ENCODE peak calls at places on chromosomes 5 and 9, in seven cellular contexts. E is breast epithelium; Q is cardiac muscle cell; P is kidney epithelial cell; Y is CD4-positive, CD25-positive, alpha-beta regulatory T cell; Z is left ventricle myocardium inferior; T is aorta. M is an unnamed sample. For H3K36me3, the result is how much of the 10 kb centered on the place peaks cover.

GRCh38 chr5:59296317-59297264 is 596.9 kb downstream of the PDE4D start:
- DNase-seq in Q (no peak), T (no peak), Y (no peak), Z (no peak), E (no peak), P (peak), M (no peak)

GRCh38 chr5:159049844-159050318 is 49.8 kb downstream of the EBF1 start:
- DNase-seq in P (no peak), Y (no peak), E (no peak), Q (no peak), T (no peak), Z (no peak), M (peak)

GRCh38 chr9:108184941-108185340 is 670.8 kb downstream of the ACTL7B start:
- DNase-seq in E (peak), T (no peak), Y (no peak), Q (no peak), P (no peak), Z (no peak), M (no peak)

GRCh38 chr5:66680227-66680626 is 84.0 kb downstream of the MAST4 start:
- DNase-seq in P (no peak), E (no peak), Q (no peak), Z (no peak), Y (no peak), T (no peak), M (no peak)

GRCh38 chr5:140341591-140341990 is 4.8 kb downstream of the HBEGF start:
- DNase-seq in Z (peak), Y (no peak), P (no peak), T (peak), E (no peak), Q (no peak), M (no peak)

GRCh38 chr5:92017786-92018185 is 634.7 kb upstream of the ARRDC3 start:
- DNase-seq in E (no peak), T (no peak), Z (no peak), P (peak), Y (no peak), Q (no peak), M (no peak)

GRCh38 chr5:2153808-2154207 is 271.1 kb upstream of the IRX4 start:
- DNase-seq in P (no peak), Z (no peak), Y (no peak), Q (no peak), T (no peak), E (no peak), M (no peak)

GRCh38 chr9:3434594-3434993 is 91.2 kb downstream of the RFX3 start:
- DNase-seq in Z (no peak), Q (no peak), P (no peak), T (no peak), Y (no peak), E (no peak), M (no peak)

GRCh38 chr9:129995409-129996160 is 47.4 kb downstream of the FNBP1 start:
- DNase-seq in Z (no peak), Q (no peak), P (no peak), T (no peak), E (no peak), Y (peak), M (peak)

GRCh38 chr9:35096035-35096849 is at the start of gene PIGO:
- DNase-seq in Q (peak), T (peak), Y (peak), Z (peak), P (no peak), E (peak), M (peak)

GRCh38 chr5:74130141-74130897 is 504.3 kb downstream of the ARHGEF28 start:
- DNase-seq in T (no peak), Y (no peak), Z (no peak), E (no peak), Q (no peak), P (no peak), M (no peak)

GRCh38 chr5:97078958-97079357 is 63.5 kb downstream of the LIX1 start:
- DNase-seq in Y (no peak), Q (no peak), T (no peak), P (no peak), E (no peak), Z (no peak), M (no peak)

DNA sequence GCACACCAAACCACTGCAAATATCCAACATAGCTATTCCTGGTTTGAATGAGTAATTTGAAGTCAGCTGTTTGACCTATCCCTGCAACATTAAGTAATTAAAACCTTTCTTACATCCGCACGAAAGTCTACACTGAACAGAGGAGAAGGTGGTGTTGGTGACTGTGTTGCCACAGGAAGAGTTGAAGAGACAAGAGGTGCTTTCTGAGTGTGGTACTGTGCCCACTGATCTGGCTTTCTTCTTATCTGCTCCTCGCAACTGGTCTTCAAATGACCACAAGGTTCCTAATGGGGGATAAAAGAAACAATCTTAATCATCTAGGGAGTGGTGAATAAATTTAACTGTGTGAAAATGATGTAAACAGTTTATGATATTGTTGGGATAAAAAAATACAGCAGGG is 29.4 kb upstream of the PDCL start:
- DNase-seq in Z (no peak), T (no peak), Q (no peak), Y (no peak), P (no peak), E (no peak), M (no peak)
- H3K36me3 ChIP-seq in Z (half or more), T (under half), Q (half or more), Y (half or more), P (under half), E (under half), M (under half)

GRCh38 chr5:171139227-171139626 is 169.8 kb upstream of the TLX3 start:
- DNase-seq in E (no peak), T (no peak), Q (no peak), Y (no peak), Z (no peak), P (no peak), M (no peak)
- H3K36me3 ChIP-seq in E (under half), T (under half), Q (under half), Y (under half), Z (under half), P (under half), M (under half)

DNA sequence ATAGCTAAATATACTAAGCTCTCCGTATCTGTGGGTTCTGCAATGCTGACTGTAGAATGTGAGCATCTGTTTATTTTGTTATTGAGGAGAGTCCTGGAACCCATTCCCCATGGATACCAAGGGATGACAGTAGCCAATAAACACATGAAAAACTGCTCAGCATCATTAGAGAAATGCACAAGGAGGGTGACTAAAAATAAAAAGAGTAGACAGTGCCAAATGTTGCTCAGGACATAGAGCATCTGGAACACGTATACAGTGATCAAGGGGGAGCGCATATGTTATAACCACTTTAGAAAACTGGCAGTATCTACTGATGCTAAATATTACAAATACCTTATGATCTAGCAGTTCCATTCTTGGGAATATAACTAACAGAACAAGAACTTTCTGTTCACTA is 31.0 kb downstream of the MARCHF6 start:
- DNase-seq in E (no peak), Q (no peak), T (no peak), P (no peak), Z (no peak), Y (no peak), M (no peak)
- H3K36me3 ChIP-seq in E (under half), Q (under half), T (under half), P (under half), Z (under half), Y (half or more), M (under half)

DNA sequence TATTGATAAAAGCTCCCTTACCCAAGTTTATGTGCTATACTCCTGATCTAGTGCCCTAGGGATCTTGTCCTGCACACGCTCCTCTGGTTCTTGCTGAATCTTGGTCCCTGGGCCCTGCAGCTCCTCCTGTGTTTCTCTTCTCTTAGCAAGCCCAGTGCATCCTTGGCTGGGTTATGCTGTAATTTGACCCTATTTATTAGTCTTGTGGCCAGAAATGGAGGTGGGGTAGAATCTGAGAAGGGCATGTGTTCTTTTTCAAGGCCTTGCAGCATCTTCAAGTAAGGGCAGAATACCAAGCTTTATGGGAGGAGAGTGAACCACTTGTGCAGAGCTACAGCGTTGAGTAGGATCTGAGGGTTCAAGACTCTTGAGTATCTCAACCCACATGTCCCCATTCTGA is 366.8 kb downstream of the FAM170A start:
- DNase-seq in T (no peak), P (no peak), Q (no peak), E (no peak), Y (no peak), Z (no peak), M (no peak)
- H3K36me3 ChIP-seq in T (under half), P (under half), Q (under half), E (under half), Y (under half), Z (under half), M (under half)